ENCODE peak calls at places on chromosome 17, in seven cellular contexts. D is A549, E is glutamatergic neuron, P is thoracic aorta, K is spleen, I is GM12864, V is cardiac muscle cell. Y is an unnamed sample.

GRCh38 chr17:64787921-64788271 is 125.8 kb upstream of the SMURF2 start:
- DNase-seq in K (no peak), E (no peak), I (no peak), P (no peak), V (no peak), D (no peak), Y (no peak)

GRCh38 chr17:6314311-6314710 is 120.6 kb downstream of the AIPL1 start:
- DNase-seq in D (no peak), I (no peak), K (no peak), V (no peak), E (no peak), P (no peak), Y (no peak)

GRCh38 chr17:61444075-61444474 is 8.1 kb upstream of the TBX4 start:
- DNase-seq in E (no peak), K (no peak), P (no peak), V (no peak), I (no peak), D (no peak), Y (no peak)

GRCh38 chr17:67443931-67444597 is 67.0 kb downstream of the PITPNC1 start:
- DNase-seq in V (no peak), P (no peak), D (no peak), I (no peak), E (no peak), K (no peak), Y (no peak)

GRCh38 chr17:48608494-48608834 is 2.4 kb downstream of the HOXB7 start:
- DNase-seq in E (no peak), I (no peak), P (no peak), V (no peak), D (no peak), K (no peak), Y (no peak)

GRCh38 chr17:35607239-35607817 is 20.2 kb downstream of the AP2B1 start:
- DNase-seq in I (no peak), K (no peak), D (no peak), V (no peak), E (no peak), P (no peak), Y (no peak)

GRCh38 chr17:63699638-63700527 is at the start of gene LIMD2:
- DNase-seq in K (peak), P (no peak), I (no peak), D (peak), E (peak), V (peak), Y (no peak)

GRCh38 chr17:65449495-65449894 is 112.0 kb downstream of the AXIN2 start:
- DNase-seq in K (no peak), D (no peak), V (no peak), E (no peak), P (no peak), I (no peak), Y (no peak)

GRCh38 chr17:4877089-4877488 is 22.2 kb upstream of the C17orf107 start:
- DNase-seq in P (no peak), D (no peak), K (no peak), I (no peak), E (no peak), V (no peak), Y (no peak)

GRCh38 chr17:3639981-3640596 is 3.5 kb downstream of the CTNS start:
- DNase-seq in K (no peak), I (no peak), D (no peak), E (no peak), V (peak), P (no peak), Y (no peak)

GRCh38 chr17:55549140-55549539 is 37.9 kb upstream of the SMIM36 start:
- DNase-seq in V (peak), D (no peak), I (no peak), P (no peak), K (no peak), E (no peak), Y (no peak)

GRCh38 chr17:82238562-82239201 is 9.8 kb downstream of the SLC16A3 start:
- DNase-seq in V (no peak), D (no peak), I (no peak), P (no peak), K (peak), E (no peak), Y (no peak)

GRCh38 chr17:67322039-67322787 is 44.2 kb downstream of the PSMD12 start:
- DNase-seq in K (no peak), V (peak), D (no peak), I (no peak), P (no peak), E (no peak), Y (no peak)

GRCh38 chr17:80791758-80792284 is 199.8 kb upstream of the CHMP6 start:
- DNase-seq in K (no peak), V (no peak), I (no peak), D (peak), E (no peak), P (peak), Y (no peak)

GRCh38 chr17:29005936-29006438 is at the start of gene SEZ6:
- DNase-seq in D (peak), E (peak), I (no peak), P (no peak), K (peak), V (peak), Y (no peak)

GRCh38 chr17:63751806-63752205 is 10.2 kb upstream of the STRADA start:
- DNase-seq in V (no peak), P (no peak), E (no peak), D (no peak), K (no peak), I (no peak), Y (no peak)

GRCh38 chr17:29140051-29140582 is 40.1 kb downstream of the MYO18A start:
- DNase-seq in I (no peak), D (no peak), V (peak), E (peak), P (peak), K (peak), Y (no peak)

GRCh38 chr17:82713015-82713723 is 3.3 kb upstream of the FN3KRP start:
- DNase-seq in E (no peak), P (no peak), D (no peak), K (no peak), I (no peak), V (no peak), Y (peak)

GRCh38 chr17:19762515-19762961 is 14.4 kb upstream of the ALDH3A1 start:
- DNase-seq in K (peak), V (peak), E (peak), P (peak), I (no peak), D (peak), Y (no peak)

GRCh38 chr17:13593757-13594156 is 8.0 kb downstream of the HS3ST3A1 start:
- DNase-seq in K (no peak), V (no peak), D (no peak), I (no peak), E (no peak), P (no peak), Y (no peak)

GRCh38 chr17:82108038-82108998 is 10.3 kb upstream of the FASN start:
- DNase-seq in K (no peak), P (no peak), I (no peak), V (no peak), E (peak), D (no peak), Y (no peak)

GRCh38 chr17:16352303-16352837 is 899 bp downstream of the CENPV start:
- DNase-seq in K (peak), V (peak), E (peak), D (peak), P (no peak), I (no peak), Y (peak)

GRCh38 chr17:15907290-15907689 is 37.6 kb upstream of the ADORA2B start:
- DNase-seq in I (no peak), P (no peak), V (no peak), K (no peak), D (no peak), E (no peak), Y (no peak)

GRCh38 chr17:4678448-4679026 is 25.4 kb downstream of the PELP1 start:
- DNase-seq in K (no peak), I (no peak), V (peak), P (no peak), D (peak), E (no peak), Y (no peak)

GRCh38 chr17:37701424-37702020 is 43.3 kb downstream of the HNF1B start:
- DNase-seq in K (no peak), D (peak), P (no peak), I (no peak), V (no peak), E (no peak), Y (no peak)

GRCh38 chr17:50865868-50866260 is 290 bp downstream of the TOB1 start:
- DNase-seq in I (no peak), P (no peak), K (no peak), V (no peak), D (no peak), E (no peak), Y (no peak)

GRCh38 chr17:50863221-50863843 is 2.8 kb downstream of the TOB1 start:
- DNase-seq in V (peak), K (no peak), P (no peak), D (no peak), E (peak), I (no peak), Y (no peak)

GRCh38 chr17:50863931-50864330 is 2.2 kb downstream of the TOB1 start:
- DNase-seq in P (no peak), E (no peak), I (no peak), V (no peak), K (no peak), D (no peak), Y (no peak)

GRCh38 chr17:50865060-50865867 is 890 bp downstream of the TOB1 start:
- DNase-seq in D (no peak), E (peak), K (peak), I (no peak), V (peak), P (no peak), Y (no peak)

DNA sequence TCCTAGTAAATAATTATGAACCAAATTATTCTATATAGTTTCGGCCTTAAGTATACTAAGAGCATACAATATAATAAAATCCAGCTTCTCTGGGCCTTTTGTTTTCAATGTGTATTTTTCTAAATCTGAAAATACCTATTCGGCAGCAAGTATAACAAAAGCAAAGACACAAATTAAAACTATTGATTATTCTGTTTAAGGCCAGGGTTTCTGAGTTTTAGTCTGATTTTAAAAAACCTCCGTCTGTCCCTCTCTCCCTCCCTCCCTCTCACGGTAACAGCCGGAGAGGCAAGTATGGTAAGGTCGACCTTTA is 1.5 kb downstream of the TOB1 start:
- DNase-seq in P (no peak), I (no peak), D (no peak), V (no peak), K (no peak), E (no peak), Y (no peak)
- TF ChIP-seq CTCF in P (no peak), I (no peak), D (no peak), V (no peak), K (no peak), E (no peak), Y (no peak)

DNA sequence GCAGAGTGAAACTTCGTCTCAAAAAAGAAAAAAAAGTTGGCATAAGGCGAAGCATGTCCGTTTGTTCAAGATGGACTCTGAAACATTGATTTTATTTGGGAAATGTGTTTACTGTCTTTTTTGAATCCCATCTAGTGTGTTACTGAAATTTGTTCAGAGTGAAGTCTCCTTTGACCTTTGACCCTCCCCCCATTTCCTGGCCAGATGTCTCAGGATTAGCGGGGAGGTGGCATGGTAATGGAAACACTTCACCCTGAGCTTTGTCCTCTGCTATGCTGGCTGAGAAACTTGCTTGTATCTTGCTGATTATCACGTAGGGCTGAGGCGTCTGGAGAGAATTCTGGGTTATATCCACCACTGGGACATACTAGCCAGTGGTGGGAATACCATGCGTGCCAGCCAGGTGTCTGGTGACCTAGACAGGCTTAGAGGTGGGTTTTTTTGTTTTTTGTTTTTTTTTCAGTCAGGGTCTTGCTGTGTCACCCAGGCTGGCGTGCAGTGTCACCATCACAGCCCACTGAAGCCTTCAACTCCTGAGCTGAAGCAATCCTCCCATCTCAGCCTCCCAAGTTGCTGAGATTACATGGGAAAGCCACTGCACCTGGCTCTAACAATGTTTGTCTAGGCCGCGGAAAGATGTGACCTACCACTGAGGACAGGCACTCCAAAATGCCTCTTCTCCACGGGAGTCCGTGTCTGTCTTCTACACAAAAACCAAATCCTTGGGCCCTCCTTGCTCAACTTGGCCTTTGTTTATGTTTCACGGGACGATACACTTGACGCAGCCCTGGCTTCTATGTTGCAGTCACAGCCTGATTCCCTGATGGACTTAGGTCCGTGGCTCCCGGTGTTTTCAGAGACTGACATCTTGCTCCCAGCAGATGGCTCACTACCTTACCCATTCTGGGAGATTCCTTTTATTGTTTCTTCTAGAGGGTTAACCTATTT is 6.6 kb upstream of the GALK1 start:
- DNase-seq in D (no peak), P (no peak), E (no peak), I (no peak), V (no peak), K (peak), Y (no peak)
- TF ChIP-seq CTCF in D (peak), P (no peak), E (no peak), I (no peak), V (peak), K (no peak), Y (peak)

GRCh38 chr17:8741771-8742170 is 2.9 kb downstream of the CCDC42 start:
- DNase-seq in K (peak), E (no peak), P (no peak), D (no peak), I (no peak), V (no peak), Y (peak)
- TF ChIP-seq CTCF in K (no peak), E (no peak), P (no peak), D (no peak), I (no peak), V (no peak), Y (no peak)

DNA sequence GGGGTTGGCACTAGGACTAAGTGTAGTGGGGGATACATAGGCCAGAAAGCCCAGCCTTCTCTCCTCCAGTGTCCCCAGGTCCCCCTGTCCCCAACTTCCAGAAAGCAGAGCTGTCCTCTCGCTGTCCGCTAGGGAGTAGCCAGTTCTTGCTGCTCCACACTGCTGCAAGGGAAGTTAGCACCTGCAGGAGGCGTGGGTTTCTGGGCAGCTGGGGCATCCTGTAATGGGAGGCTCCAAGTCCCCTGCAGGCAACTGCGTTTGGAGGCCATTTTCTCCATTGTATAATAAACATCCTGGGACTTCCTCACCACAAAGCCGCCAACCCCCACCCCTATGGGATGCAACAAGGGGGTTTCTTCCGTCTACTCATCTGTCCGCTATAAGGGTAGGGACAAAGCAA is 1.7 kb downstream of the RPRML start:
- DNase-seq in D (peak), K (peak), I (no peak), E (peak), V (peak), P (no peak), Y (no peak)
- TF ChIP-seq CTCF in D (peak), K (no peak), I (no peak), E (peak), V (peak), P (no peak), Y (peak)